ENCODE peak calls at places on chromosomes 12 and 14, in ten cellular contexts. Y is Panc1; N is uterus; U is Peyer's patch; T is lung; Q is CD8-positive, alpha-beta T cell; H is ascending aorta; B is AG04450; G is natural killer cell; K is WTC11. D is an unnamed sample.

GRCh38 chr12:102990419-102990818 is 32.9 kb downstream of the ASCL1 start:
- DNase-seq in Q (no peak), G (no peak), T (no peak), U (no peak), B (no peak), K (no peak), N (no peak), Y (no peak), H (no peak), D (no peak)

GRCh38 chr12:114935658-114936057 is 251.7 kb upstream of the TBX3 start:
- DNase-seq in H (no peak), Y (no peak), T (no peak), N (no peak), K (no peak), B (no peak), Q (no peak), U (no peak), G (no peak), D (no peak)

GRCh38 chr12:44101470-44101869 is 265.6 kb downstream of the TMEM117 start:
- DNase-seq in U (no peak), G (no peak), B (no peak), N (no peak), K (no peak), Q (no peak), H (no peak), T (no peak), Y (no peak), D (no peak)

GRCh38 chr12:120677765-120678473 is 9.0 kb upstream of the MLEC start:
- DNase-seq in B (no peak), Y (no peak), Q (no peak), H (no peak), G (no peak), T (no peak), K (no peak), U (no peak), N (no peak), D (no peak)

GRCh38 chr12:113658030-113658655 is 186.5 kb upstream of the LHX5 start:
- DNase-seq in H (no peak), U (no peak), T (no peak), Q (no peak), Y (no peak), B (no peak), N (no peak), K (no peak), G (no peak), D (no peak)

GRCh38 chr12:124765571-124766489 is 97.8 kb downstream of the SCARB1 start:
- DNase-seq in G (no peak), Y (no peak), B (no peak), N (no peak), H (no peak), U (no peak), K (no peak), Q (no peak), T (no peak), D (no peak)

GRCh38 chr14:69682607-69683263 is 71.3 kb downstream of the SUSD6 start:
- DNase-seq in K (no peak), U (no peak), Y (no peak), N (no peak), H (no peak), T (no peak), Q (no peak), B (no peak), G (no peak), D (no peak)

GRCh38 chr12:46518729-46519128 is 146.2 kb upstream of the SLC38A2 start:
- DNase-seq in H (no peak), Q (no peak), N (no peak), U (no peak), B (no peak), T (no peak), G (no peak), Y (no peak), K (no peak), D (no peak)

GRCh38 chr12:69348162-69348938 is at the start of gene LYZ:
- DNase-seq in U (no peak), T (no peak), H (no peak), Q (no peak), Y (no peak), B (no peak), K (no peak), G (no peak), N (no peak), D (no peak)

GRCh38 chr12:76250256-76250655 is 98.0 kb downstream of the BBS10 start:
- DNase-seq in B (no peak), T (no peak), Q (no peak), G (no peak), U (no peak), H (no peak), N (no peak), Y (no peak), K (no peak), D (no peak)

GRCh38 chr12:79689477-79690155 is 1.1 kb downstream of the PAWR start:
- DNase-seq in U (peak), G (peak), H (no peak), Y (no peak), N (peak), T (peak), K (peak), B (no peak), Q (no peak), D (peak)

GRCh38 chr12:79691299-79692248 is 810 bp upstream of the PAWR start:
- DNase-seq in Y (peak), Q (no peak), H (no peak), K (no peak), T (no peak), N (no peak), B (peak), U (no peak), G (no peak), D (no peak)

GRCh38 chr12:79690156-79690605 is 583 bp downstream of the PAWR start:
- DNase-seq in K (peak), H (no peak), G (peak), U (no peak), N (no peak), Y (no peak), Q (no peak), B (no peak), T (no peak), D (no peak)

GRCh38 chr12:79692249-79692619 is 1.5 kb upstream of the PAWR start:
- DNase-seq in N (no peak), U (no peak), K (no peak), Q (no peak), B (no peak), G (no peak), T (no peak), Y (no peak), H (no peak), D (no peak)

DNA sequence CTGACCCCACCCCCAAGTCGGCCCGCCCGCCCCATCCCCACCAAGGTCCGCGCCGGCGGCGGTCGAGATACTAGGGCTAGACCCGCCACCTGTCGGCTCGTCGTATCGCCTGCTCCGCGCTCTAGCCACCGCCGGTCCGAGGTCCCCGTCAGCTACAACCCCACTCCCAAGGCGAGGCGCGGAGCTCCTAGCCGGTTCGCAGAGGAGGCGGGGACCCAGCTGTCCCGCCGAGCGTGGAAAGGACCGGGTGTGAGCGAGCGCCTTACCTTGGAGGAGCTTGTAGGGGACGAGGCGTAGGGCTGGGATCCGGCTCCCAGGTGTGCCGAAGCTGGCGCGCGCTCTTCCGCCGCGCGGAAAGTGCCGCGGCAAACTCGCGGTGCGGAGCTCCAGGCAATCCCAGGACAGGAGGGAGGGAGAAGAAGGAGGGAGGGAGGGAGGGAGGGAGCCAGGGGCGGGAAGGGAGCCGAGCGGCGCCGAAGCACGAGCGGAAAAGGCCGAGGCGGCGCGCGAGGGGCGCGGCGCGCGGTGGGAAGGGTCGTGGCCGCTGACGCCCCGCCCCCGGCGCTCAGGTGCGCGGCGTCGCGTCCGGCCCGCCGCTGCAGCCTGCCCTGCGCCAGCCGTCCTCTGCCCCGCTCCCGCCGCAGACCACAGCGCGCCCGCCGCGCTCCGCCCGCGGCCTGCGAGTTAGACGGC is at the start of gene PAWR:
- DNase-seq in B (no peak), N (peak), Y (no peak), Q (peak), K (peak), U (peak), H (no peak), T (peak), G (peak), D (peak)
- TF ChIP-seq CTCF in B (peak), N (peak), Y (peak), Q (no peak), K (no peak), U (peak), H (peak), T (no peak), G (no peak), D (no peak)

GRCh38 chr12:13024151-13024946 is 19.8 kb upstream of the FAM234B start:
- DNase-seq in H (no peak), Q (no peak), U (no peak), K (no peak), B (no peak), G (no peak), N (no peak), Y (no peak), T (peak), D (no peak)
- TF ChIP-seq CTCF in H (no peak), Q (no peak), U (peak), K (no peak), B (peak), G (no peak), N (peak), Y (peak), T (peak), D (no peak)

DNA sequence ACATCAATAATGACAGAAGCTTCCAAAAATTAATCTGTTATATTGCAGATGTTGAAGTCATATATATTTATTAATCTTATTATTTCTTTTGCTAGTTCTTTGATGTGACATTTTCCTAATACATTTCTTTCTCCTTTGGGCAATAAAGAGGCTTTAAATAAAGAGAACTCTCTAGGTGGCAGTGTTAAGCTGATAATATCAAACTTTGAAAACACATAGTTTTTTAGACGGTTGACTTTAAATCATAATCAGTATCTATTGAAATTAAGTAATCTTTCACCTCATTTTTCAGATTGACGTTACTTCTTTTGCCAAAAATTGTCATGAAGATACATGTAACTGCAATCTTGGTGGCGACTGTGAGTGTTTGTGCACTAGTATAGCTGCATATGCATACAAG is 130.9 kb upstream of the PTPRQ start:
- DNase-seq in T (no peak), U (no peak), K (no peak), G (no peak), B (no peak), H (no peak), N (no peak), Y (no peak), Q (no peak), D (no peak)
- TF ChIP-seq CTCF in T (no peak), U (no peak), K (no peak), G (no peak), B (no peak), H (no peak), N (no peak), Y (no peak), Q (no peak), D (no peak)

DNA sequence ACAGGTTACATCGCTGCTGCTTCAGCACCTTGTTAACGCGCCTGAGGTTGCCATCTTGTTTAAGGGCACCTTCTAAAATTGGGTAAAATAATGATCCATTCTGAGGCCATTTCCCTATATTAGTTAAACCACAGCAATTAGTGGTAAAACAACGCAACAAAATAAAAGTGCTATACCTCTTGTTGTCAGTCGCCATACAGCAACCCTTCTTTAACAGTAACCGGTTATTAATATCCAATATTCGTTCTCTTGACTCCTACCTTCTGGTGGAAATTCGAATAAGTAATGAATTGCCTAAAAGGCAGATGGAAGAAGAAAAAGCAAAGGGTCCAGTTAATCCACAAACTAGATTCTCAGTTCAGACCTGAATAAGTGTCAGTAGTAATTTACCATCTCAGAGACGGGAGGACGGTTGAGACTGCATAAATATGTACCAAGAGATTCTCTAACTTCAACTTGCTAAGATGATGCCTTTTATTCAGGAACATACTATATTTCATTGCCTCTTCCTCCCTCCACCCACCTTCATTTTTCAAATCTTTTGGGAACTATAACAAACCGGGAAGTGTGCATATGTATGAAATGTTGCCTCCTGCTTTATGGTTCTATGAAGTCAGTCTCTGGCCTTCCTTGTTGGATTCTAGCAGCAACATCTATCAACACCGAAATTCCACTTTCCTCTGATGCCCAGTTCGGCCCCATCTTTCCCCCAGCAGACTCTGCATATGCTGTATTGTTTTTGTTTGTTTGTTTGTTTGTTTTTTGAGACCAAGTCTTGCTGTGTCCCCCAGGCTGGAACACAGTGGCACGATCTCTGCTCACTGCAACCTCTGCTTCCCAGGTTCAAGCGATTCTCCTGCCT is 834 bp upstream of the PSMB5 start:
- DNase-seq in G (no peak), T (no peak), Q (no peak), H (no peak), N (no peak), B (no peak), Y (no peak), K (no peak), U (no peak), D (no peak)
- TF ChIP-seq CTCF in G (no peak), T (no peak), Q (no peak), H (no peak), N (no peak), B (no peak), Y (no peak), K (no peak), U (no peak), D (no peak)

DNA sequence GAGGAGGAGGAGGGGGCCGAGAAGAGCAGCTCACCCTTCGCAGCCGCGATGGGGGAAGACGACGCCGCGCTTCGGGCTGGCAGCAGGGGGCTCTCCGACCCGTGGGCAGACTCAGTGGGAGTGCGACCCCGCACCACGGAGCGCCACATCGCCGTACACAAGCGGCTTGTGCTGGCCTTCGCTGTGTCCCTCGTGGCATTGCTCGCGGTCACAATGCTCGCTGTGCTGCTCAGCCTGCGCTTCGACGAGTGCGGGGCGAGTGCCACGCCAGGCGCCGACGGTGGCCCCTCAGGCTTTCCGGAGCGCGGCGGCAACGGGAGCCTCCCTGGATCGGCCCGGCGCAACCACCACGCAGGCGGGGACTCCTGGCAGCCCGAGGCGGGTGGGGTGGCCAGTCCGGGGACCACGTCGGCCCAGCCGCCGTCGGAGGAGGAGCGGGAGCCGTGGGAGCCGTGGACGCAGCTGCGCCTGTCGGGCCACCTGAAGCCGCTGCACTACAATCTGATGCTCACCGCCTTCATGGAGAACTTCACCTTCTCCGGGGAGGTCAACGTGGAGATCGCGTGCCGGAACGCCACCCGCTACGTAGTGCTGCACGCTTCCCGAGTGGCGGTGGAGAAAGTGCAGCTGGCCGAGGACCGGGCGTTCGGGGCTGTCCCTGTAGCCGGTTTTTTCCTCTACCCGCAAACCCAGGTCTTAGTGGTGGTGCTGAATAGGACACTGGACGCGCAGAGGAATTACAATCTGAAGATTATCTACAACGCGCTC is 745 bp downstream of the TRHDE start:
- DNase-seq in K (peak), N (peak), T (no peak), Q (no peak), H (no peak), G (no peak), Y (no peak), B (no peak), U (no peak), D (peak)
- TF ChIP-seq CTCF in K (no peak), N (no peak), T (no peak), Q (no peak), H (no peak), G (no peak), Y (peak), B (peak), U (no peak), D (no peak)

GRCh38 chr14:77761205-77761931 is 412 bp upstream of the SNW1 start:
- DNase-seq in U (no peak), G (no peak), N (peak), B (no peak), K (peak), T (peak), Y (peak), H (no peak), Q (no peak), D (peak)

GRCh38 chr14:77763978-77764377 is 3.0 kb upstream of the SNW1 start:
- DNase-seq in U (no peak), B (no peak), K (no peak), Y (no peak), T (no peak), N (no peak), Q (no peak), G (no peak), H (no peak), D (no peak)

GRCh38 chr14:77763316-77763715 is 2.4 kb upstream of the SNW1 start:
- DNase-seq in B (no peak), G (no peak), U (no peak), N (no peak), Y (no peak), T (no peak), Q (no peak), H (no peak), K (no peak), D (no peak)

DNA sequence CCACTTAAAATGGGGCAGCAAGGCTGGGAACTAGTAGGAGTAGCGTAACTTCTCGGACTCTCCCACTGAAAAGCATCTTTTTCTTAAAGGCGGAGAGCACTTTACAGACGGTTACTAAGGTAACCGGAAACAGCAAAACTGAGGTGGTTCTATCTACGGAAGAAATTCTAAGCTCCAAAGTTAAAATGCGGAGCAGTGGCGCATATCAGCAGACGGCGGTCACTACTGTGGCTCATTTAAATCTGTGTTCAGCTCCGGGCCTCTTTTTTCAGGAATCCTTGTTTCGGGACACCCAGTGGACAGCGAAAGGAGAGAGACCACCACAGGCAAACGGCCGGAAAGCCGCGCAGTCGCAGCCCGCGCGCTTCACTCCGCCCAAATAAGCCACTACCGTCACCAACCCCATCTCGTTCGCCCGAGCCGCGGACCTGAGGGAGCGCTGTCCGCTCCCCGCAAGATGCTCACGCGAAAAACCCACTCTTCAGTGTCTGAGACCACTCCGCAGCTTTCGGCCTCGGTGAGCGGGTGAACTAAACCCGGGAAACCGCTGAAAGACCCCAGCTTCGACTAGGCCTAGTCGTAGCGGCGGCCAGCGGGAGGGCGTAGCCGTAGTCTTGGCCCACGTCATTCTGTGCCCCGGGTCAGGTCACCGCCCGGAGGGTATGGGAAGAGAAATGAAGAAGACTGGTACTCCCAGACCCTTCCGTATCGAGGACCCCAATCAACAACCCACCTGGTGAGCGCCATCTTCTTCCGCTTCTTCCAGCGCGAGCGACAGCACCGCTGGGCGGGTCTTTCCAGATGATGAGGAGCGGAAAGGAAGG is at the start of gene SNW1:
- DNase-seq in H (peak), N (peak), T (peak), Q (peak), B (peak), G (peak), K (peak), Y (no peak), U (peak), D (peak)
- TF ChIP-seq CTCF in H (no peak), N (no peak), T (no peak), Q (no peak), B (no peak), G (no peak), K (no peak), Y (no peak), U (no peak), D (no peak)

GRCh38 chr12:82757059-82757458 is 70.4 kb downstream of the TMTC2 start:
- DNase-seq in T (no peak), U (no peak), G (no peak), H (no peak), B (no peak), K (no peak), N (no peak), Y (no peak), Q (no peak), D (no peak)
- TF ChIP-seq CTCF in T (no peak), U (no peak), G (no peak), H (no peak), B (no peak), K (no peak), N (no peak), Y (no peak), Q (no peak), D (no peak)

D was measured in nephron progenitor cell.